ENCODE peak calls at places on chromosomes 2 and 18, in eight cellular contexts. B, J, P, N, H, U, R and X are unnamed samples.

GRCh38 chr18:57060814-57061213 is 86.1 kb upstream of the BOD1L2 start:
- DNase-seq in B (no peak), J (no peak), P (no peak), N (no peak), H (no peak), U (no peak), R (no peak), X (no peak)

GRCh38 chr18:47983946-47984345 is 53.5 kb upstream of the SMAD2 start:
- DNase-seq in B (no peak), J (no peak), P (no peak), N (no peak), H (no peak), U (no peak), R (no peak), X (no peak)

GRCh38 chr2:69704446-69704845 is 37.5 kb upstream of the ANXA4 start:
- DNase-seq in B (no peak), J (no peak), P (no peak), N (peak; percentile 41), H (no peak), U (peak; percentile 20), R (no peak), X (no peak)

GRCh38 chr2:229543176-229543873 is 171.0 kb downstream of the DNER start:
- DNase-seq in B (no peak), J (no peak), P (no peak), N (no peak), H (no peak), U (no peak), R (no peak), X (no peak)

GRCh38 chr2:234422242-234422641 is 74.6 kb downstream of the ARL4C start:
- DNase-seq in B (no peak), J (no peak), P (no peak), N (peak; percentile 94), H (peak; percentile 92), U (peak; percentile 90), R (no peak), X (no peak)

GRCh38 chr2:218370410-218371063 is 11.5 kb upstream of the SLC11A1 start:
- DNase-seq in B (no peak), J (no peak), P (peak; percentile 62), N (peak; percentile 97), H (peak; percentile 5), U (no peak), R (no peak), X (no peak)

GRCh38 chr2:12031871-12032270 is 285.4 kb downstream of the LPIN1 start:
- DNase-seq in B (no peak), J (no peak), P (no peak), N (no peak), H (no peak), U (no peak), R (no peak), X (no peak)

GRCh38 chr2:176147790-176148496 is 3.4 kb upstream of the HOXD4 start:
- DNase-seq in B (no peak), J (no peak), P (no peak), N (no peak), H (no peak), U (no peak), R (peak; percentile 68), X (no peak)

GRCh38 chr2:105139556-105140236 is 101.8 kb downstream of the MRPS9 start:
- DNase-seq in B (no peak), J (no peak), P (no peak), N (no peak), H (no peak), U (no peak), R (no peak), X (no peak)

GRCh38 chr2:120066708-120067547 is 54.1 kb downstream of the EPB41L5 start:
- DNase-seq in B (no peak), J (no peak), P (no peak), N (peak; percentile 30), H (peak; percentile 90), U (peak; percentile 1), R (no peak), X (no peak)

GRCh38 chr2:238139141-238139840 is 823 bp downstream of the KLHL30 start:
- DNase-seq in B (peak; percentile 32), J (no peak), P (peak; percentile 65), N (no peak), H (peak; percentile 80), U (peak; percentile 35), R (peak; percentile 62), X (no peak)

GRCh38 chr18:28404721-28405120 is 227.8 kb upstream of the CDH2 start:
- DNase-seq in B (no peak), J (no peak), P (no peak), N (no peak), H (no peak), U (no peak), R (no peak), X (no peak)